ENCODE peak calls at places on chromosomes 2 and 18, in four cellular contexts. I is HCT116, J is K562, A is GM12878. H is an unnamed sample.
A peak's percentile ranks its signal among the peaks of the same experiment; 100 is the strongest.

GRCh38 chr2:31736695-31737454 is 156.1 kb upstream of the SRD5A2 start:
- DNase-seq in A (no peak), J (no peak), I (no peak), H (no peak)

GRCh38 chr18:59686260-59686659 is 11.0 kb downstream of the CCBE1 start:
- DNase-seq in A (no peak), J (no peak), I (no peak), H (no peak)

GRCh38 chr2:212027681-212028628 is 510.6 kb downstream of the ERBB4 start:
- DNase-seq in A (no peak), J (no peak), I (no peak), H (no peak)

GRCh38 chr18:8609711-8610441 is 639 bp downstream of the RAB12 start:
- DNase-seq in J (peak; percentile 50), I (no peak), A (no peak), H (no peak)

GRCh38 chr2:44707945-44708645 is 233.4 kb upstream of the SIX3 start:
- DNase-seq in I (no peak), A (peak; percentile 25), J (no peak), H (no peak)

GRCh38 chr2:23862716-23863426 is 64.1 kb downstream of the ATAD2B start:
- DNase-seq in I (no peak), J (no peak), A (no peak), H (no peak)

GRCh38 chr2:221895366-221896121 is 323.4 kb upstream of the EPHA4 start:
- DNase-seq in J (no peak), I (no peak), A (no peak), H (no peak)

GRCh38 chr2:99879481-99879880 is 262.9 kb downstream of the AFF3 start:
- DNase-seq in J (no peak), A (no peak), I (no peak), H (no peak)

GRCh38 chr18:22466608-22467390 is 49.1 kb upstream of the CTAGE1 start:
- DNase-seq in I (peak; percentile 10), A (no peak), J (peak; percentile 41), H (no peak)

GRCh38 chr2:3204451-3204850 is 173.2 kb downstream of the EIPR1 start:
- DNase-seq in I (no peak), J (no peak), A (no peak), H (no peak)

GRCh38 chr18:32730620-32731021 is 42.2 kb downstream of the KLHL14 start:
- DNase-seq in A (peak; percentile 30), I (no peak), J (no peak), H (no peak)

GRCh38 chr2:45739796-45740485 is 88.5 kb downstream of the PRKCE start:
- DNase-seq in I (no peak), J (no peak), A (no peak), H (no peak)

GRCh38 chr2:54559593-54560145 is 103.5 kb downstream of the SPTBN1 start:
- DNase-seq in I (no peak), A (no peak), J (peak; percentile 47), H (no peak)

GRCh38 chr18:78482378-78482777 is 497.2 kb upstream of the SALL3 start:
- DNase-seq in I (no peak), A (no peak), J (no peak), H (no peak)

GRCh38 chr18:77102246-77103040 is 30.1 kb downstream of the MBP start:
- DNase-seq in I (no peak), A (peak; percentile 74), J (no peak), H (no peak)

GRCh38 chr18:75984853-75985252 is 510.2 kb downstream of the ZNF516 start:
- DNase-seq in J (no peak), A (no peak), I (no peak), H (no peak)

GRCh38 chr2:75647771-75648170 is 1.2 kb downstream of the MRPL19 start:
- DNase-seq in A (no peak), I (no peak), J (peak; percentile 37), H (no peak)

GRCh38 chr2:64493788-64494187 is 30.3 kb upstream of the AFTPH start:
- DNase-seq in A (no peak), I (no peak), J (peak; percentile 14), H (no peak)

GRCh38 chr2:239757154-239757760 is 267.9 kb downstream of the NDUFA10 start:
- DNase-seq in A (no peak), I (no peak), J (no peak), H (no peak)

GRCh38 chr2:232162191-232162590 is 200.7 kb downstream of the DIS3L2 start:
- DNase-seq in A (no peak), I (no peak), J (no peak), H (no peak)

GRCh38 chr2:9093324-9093723 is 89.8 kb upstream of the MBOAT2 start:
- DNase-seq in A (no peak), J (no peak), I (no peak), H (no peak)

GRCh38 chr2:156803967-156804366 is 367.8 kb downstream of the GPD2 start:
- DNase-seq in I (no peak), J (no peak), A (no peak), H (no peak)

GRCh38 chr2:233217892-233218377 is 33.5 kb upstream of the ATG16L1 start:
- DNase-seq in J (peak; percentile 87), I (no peak), A (no peak), H (no peak)

DNA sequence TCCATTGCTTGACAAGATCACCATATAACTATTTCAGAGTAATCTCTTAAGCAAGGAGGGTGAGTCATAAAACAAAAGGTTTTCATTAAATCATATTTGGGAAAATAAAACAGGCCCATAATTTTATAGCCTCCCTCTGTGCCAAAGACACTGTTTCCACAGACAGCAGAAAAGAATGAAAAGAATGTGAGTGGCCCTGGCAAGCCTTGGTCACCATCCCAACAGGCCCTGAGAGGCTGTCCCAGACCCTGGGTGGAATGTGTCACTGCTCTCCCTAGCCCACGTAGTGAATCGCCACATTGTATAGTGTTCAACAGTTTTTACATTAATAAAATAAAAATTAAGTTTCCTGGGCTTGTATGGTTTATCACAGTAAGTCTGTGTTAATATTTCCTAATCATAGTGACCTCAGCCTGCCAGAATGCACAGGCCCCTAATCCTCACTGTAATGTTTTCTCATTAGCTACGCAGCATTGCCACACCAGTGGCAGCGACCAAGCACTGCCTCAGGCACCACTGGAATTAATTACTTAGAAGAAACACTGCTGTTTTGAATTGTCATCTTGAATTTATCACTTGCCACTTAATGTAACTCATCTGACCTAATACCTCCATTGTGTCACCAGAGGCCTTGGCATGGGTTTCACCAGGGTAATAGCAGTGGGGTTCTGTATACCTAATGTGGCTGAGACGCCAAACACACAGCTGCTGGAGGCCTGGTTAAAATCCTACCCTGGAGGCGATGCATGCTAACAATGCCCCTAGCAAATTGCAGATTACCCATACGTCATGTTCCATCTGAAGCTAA is 401.8 kb downstream of the LNPK start:
- DNase-seq in J (no peak), A (no peak), I (no peak), H (no peak)
- TF ChIP-seq MAX in J (no peak), A (no peak), I (no peak), H (no peak)

DNA sequence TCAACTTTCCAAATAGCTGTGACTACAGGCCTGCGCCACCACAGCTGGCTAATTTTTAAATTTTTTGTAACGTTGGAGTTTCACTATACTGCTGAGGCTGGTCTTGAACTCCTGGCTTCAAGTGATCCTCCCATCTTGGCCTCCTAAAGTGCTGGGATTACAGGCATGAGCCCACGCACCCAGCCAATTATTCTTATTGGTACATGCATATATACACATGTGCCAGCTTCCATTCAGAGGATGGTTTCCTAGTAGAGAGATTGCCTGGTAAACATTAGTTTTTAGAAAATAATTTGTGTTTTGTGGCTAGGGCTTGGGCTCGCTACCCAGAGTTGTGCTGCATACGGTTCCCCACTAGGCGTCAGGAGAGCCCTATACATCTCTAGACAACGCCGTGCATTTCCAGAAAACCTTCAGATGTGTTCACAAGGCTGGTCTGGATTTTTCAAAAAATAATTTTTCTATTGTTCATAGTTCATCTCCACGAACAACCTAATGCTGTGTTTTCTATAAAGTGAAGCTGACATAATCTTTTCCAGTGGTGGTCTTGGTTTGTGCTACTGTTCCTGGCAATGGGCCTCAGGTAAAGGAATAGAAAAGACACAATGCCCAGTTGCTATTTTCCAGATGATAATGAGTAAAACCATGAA is 14.6 kb upstream of the AFG3L2 start:
- DNase-seq in I (peak; percentile 52), J (peak; percentile 80), A (no peak), H (no peak)
- H2AFZ ChIP-seq in I (peak overlapping the region; percentile 94), J (peak overlapping the region; percentile 73), A (no peak overlapping the region), H (no peak overlapping the region)

DNA sequence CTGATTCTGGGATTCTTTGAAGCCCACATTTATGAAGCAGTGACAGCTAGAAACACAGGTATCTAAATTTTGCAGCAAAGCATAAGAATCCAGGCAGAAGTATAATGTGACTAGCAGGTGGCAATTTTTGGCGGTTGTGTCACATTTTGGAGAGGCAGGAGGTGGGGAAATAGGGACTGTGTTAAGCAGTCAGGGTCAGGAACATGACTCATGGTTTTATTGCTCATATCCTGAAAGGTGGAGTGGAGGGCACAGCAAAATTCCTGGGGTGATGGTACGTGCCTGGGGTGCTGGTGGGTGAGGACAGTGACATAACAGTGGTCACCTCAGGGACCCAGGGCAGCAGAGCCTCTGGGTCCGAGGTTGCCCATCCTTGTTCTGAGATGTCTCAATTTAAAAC is 63.5 kb upstream of the TTN start:
- DNase-seq in I (no peak), J (no peak), A (no peak), H (no peak)
- TF ChIP-seq EGR1 in I (no peak), J (no peak), A (no peak), H (no peak)

GRCh38 chr2:173355866-173356508 is 1.3 kb downstream of the CDCA7 start:
- DNase-seq in I (no peak), A (no peak), J (no peak), H (no peak)
- TF ChIP-seq MAX in I (no peak), A (no peak), J (no peak), H (no peak)

DNA sequence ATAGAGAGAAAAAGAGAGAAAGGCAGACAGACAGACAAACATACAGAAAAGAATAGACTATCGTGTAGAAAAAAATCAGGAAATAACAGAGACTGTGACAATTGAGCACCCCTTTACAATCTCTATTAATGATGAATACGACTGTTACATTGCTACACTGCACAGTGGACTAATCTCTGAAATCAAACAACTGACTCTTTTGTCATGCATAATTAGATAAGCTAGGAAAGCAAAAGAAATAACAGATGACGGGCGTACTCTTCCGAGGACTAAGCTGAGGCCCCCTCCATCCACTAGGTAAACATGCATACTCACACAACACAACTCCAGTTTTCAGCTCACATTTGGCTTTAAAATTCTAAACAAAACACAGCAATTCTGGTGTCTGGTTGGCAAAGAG is 267.0 kb downstream of the NOL4 start:
- DNase-seq in I (no peak), A (no peak), J (no peak), H (no peak)
- H2AFZ ChIP-seq in I (no peak overlapping the region), A (no peak overlapping the region), J (no peak overlapping the region), H (no peak overlapping the region)

GRCh38 chr2:119065146-119065545 is 93.4 kb downstream of the C1QL2 start:
- DNase-seq in I (no peak), J (no peak), A (no peak), H (no peak)

GRCh38 chr2:119063146-119063545 is 95.4 kb downstream of the C1QL2 start:
- DNase-seq in A (no peak), J (no peak), I (no peak), H (no peak)

GRCh38 chr2:119064567-119064966 is 94.0 kb downstream of the C1QL2 start:
- DNase-seq in I (no peak), A (no peak), J (no peak), H (no peak)

GRCh38 chr2:119068154-119068725 is 90.3 kb downstream of the C1QL2 start:
- DNase-seq in A (no peak), J (no peak), I (no peak), H (no peak)

GRCh38 chr2:119066272-119066804 is 92.2 kb downstream of the C1QL2 start:
- DNase-seq in J (no peak), A (no peak), I (no peak), H (no peak)
- TF ChIP-seq EGR1 in J (no peak), A (no peak), I (no peak), H (no peak)

H was measured in H1.